ENCODE peak calls at places on chromosomes 13 and 19, in ten cellular contexts. One of them, this sample, is unnamed.

GRCh38 chr19:43743059-43743458 is 11.7 kb downstream of the SMG9 start:
- DNase-seq in IMR-90: peak
- DNase-seq in upper lobe of left lung: no peak
- DNase-seq in stomach: no peak
- DNase-seq in esophagus muscularis mucosa: no peak
- DNase-seq in H54: no peak
- DNase-seq in GM12892: no peak
- DNase-seq in Peyer's patch: no peak
- DNase-seq in right lobe of liver: no peak
- DNase-seq in uterus: no peak
- DNase-seq in this sample: no peak

GRCh38 chr19:30682576-30683536 is 310.7 kb downstream of the ZNF536 start:
- DNase-seq in Peyer's patch: peak
- DNase-seq in esophagus muscularis mucosa: no peak
- DNase-seq in IMR-90: peak
- DNase-seq in GM12892: peak
- DNase-seq in right lobe of liver: peak
- DNase-seq in upper lobe of left lung: peak
- DNase-seq in H54: peak
- DNase-seq in uterus: peak
- DNase-seq in stomach: peak
- DNase-seq in this sample: peak

GRCh38 chr13:68380041-68380973 is 1150.2 kb upstream of the PCDH9 start:
- DNase-seq in GM12892: no peak
- DNase-seq in uterus: no peak
- DNase-seq in Peyer's patch: no peak
- DNase-seq in upper lobe of left lung: no peak
- DNase-seq in right lobe of liver: no peak
- DNase-seq in H54: no peak
- DNase-seq in esophagus muscularis mucosa: no peak
- DNase-seq in stomach: no peak
- DNase-seq in IMR-90: no peak
- DNase-seq in this sample: no peak

GRCh38 chr13:103634066-103634465 is 567.8 kb upstream of the SLC10A2 start:
- DNase-seq in IMR-90: no peak
- DNase-seq in GM12892: no peak
- DNase-seq in stomach: no peak
- DNase-seq in H54: no peak
- DNase-seq in uterus: no peak
- DNase-seq in right lobe of liver: no peak
- DNase-seq in Peyer's patch: no peak
- DNase-seq in upper lobe of left lung: no peak
- DNase-seq in esophagus muscularis mucosa: no peak
- DNase-seq in this sample: no peak

GRCh38 chr19:45766919-45767346 is 2.1 kb downstream of the SIX5 start:
- DNase-seq in upper lobe of left lung: peak
- DNase-seq in uterus: no peak
- DNase-seq in Peyer's patch: no peak
- DNase-seq in IMR-90: peak
- DNase-seq in H54: no peak
- DNase-seq in GM12892: no peak
- DNase-seq in stomach: no peak
- DNase-seq in right lobe of liver: no peak
- DNase-seq in esophagus muscularis mucosa: no peak
- DNase-seq in this sample: no peak

GRCh38 chr19:42252365-42253244 is 2.3 kb downstream of the ERF start:
- DNase-seq in right lobe of liver: peak
- DNase-seq in stomach: no peak
- DNase-seq in esophagus muscularis mucosa: no peak
- DNase-seq in upper lobe of left lung: no peak
- DNase-seq in Peyer's patch: no peak
- DNase-seq in IMR-90: peak
- DNase-seq in GM12892: no peak
- DNase-seq in H54: no peak
- DNase-seq in uterus: peak
- DNase-seq in this sample: no peak

GRCh38 chr19:29928831-29929230 is 13.2 kb upstream of the URI1 start:
- DNase-seq in upper lobe of left lung: no peak
- DNase-seq in H54: no peak
- DNase-seq in IMR-90: no peak
- DNase-seq in right lobe of liver: no peak
- DNase-seq in uterus: no peak
- DNase-seq in GM12892: peak
- DNase-seq in esophagus muscularis mucosa: no peak
- DNase-seq in Peyer's patch: no peak
- DNase-seq in stomach: no peak
- DNase-seq in this sample: no peak

GRCh38 chr19:10289836-10290438 is at the start of gene ICAM5:
- DNase-seq in right lobe of liver: no peak
- DNase-seq in GM12892: no peak
- DNase-seq in H54: peak
- DNase-seq in esophagus muscularis mucosa: no peak
- DNase-seq in stomach: no peak
- DNase-seq in uterus: no peak
- DNase-seq in Peyer's patch: no peak
- DNase-seq in IMR-90: peak
- DNase-seq in upper lobe of left lung: peak
- DNase-seq in this sample: no peak

GRCh38 chr13:23182142-23182541 is 1.4 kb downstream of the SGCG start:
- DNase-seq in IMR-90: no peak
- DNase-seq in Peyer's patch: no peak
- DNase-seq in esophagus muscularis mucosa: no peak
- DNase-seq in upper lobe of left lung: no peak
- DNase-seq in right lobe of liver: no peak
- DNase-seq in uterus: no peak
- DNase-seq in H54: no peak
- DNase-seq in GM12892: no peak
- DNase-seq in stomach: no peak
- DNase-seq in this sample: no peak

GRCh38 chr13:38785490-38785889 is 98.6 kb downstream of the FREM2 start:
- DNase-seq in upper lobe of left lung: no peak
- DNase-seq in GM12892: no peak
- DNase-seq in esophagus muscularis mucosa: no peak
- DNase-seq in stomach: no peak
- DNase-seq in IMR-90: no peak
- DNase-seq in Peyer's patch: no peak
- DNase-seq in right lobe of liver: no peak
- DNase-seq in H54: no peak
- DNase-seq in uterus: no peak
- DNase-seq in this sample: no peak

GRCh38 chr13:49683489-49683888 is 7.8 kb downstream of the EBPL start:
- DNase-seq in Peyer's patch: no peak
- DNase-seq in H54: no peak
- DNase-seq in IMR-90: no peak
- DNase-seq in esophagus muscularis mucosa: no peak
- DNase-seq in uterus: no peak
- DNase-seq in stomach: no peak
- DNase-seq in upper lobe of left lung: no peak
- DNase-seq in GM12892: no peak
- DNase-seq in right lobe of liver: no peak
- DNase-seq in this sample: no peak

GRCh38 chr13:23724196-23724970 is 154.2 kb downstream of the TNFRSF19 start:
- DNase-seq in stomach: no peak
- DNase-seq in GM12892: no peak
- DNase-seq in H54: no peak
- DNase-seq in right lobe of liver: no peak
- DNase-seq in esophagus muscularis mucosa: no peak
- DNase-seq in uterus: no peak
- DNase-seq in upper lobe of left lung: no peak
- DNase-seq in IMR-90: peak
- DNase-seq in Peyer's patch: no peak
- DNase-seq in this sample: no peak

GRCh38 chr19:32336259-32337111 is 8.9 kb upstream of the ZNF507 start:
- DNase-seq in esophagus muscularis mucosa: no peak
- DNase-seq in IMR-90: peak
- DNase-seq in H54: no peak
- DNase-seq in upper lobe of left lung: no peak
- DNase-seq in GM12892: no peak
- DNase-seq in stomach: no peak
- DNase-seq in right lobe of liver: no peak
- DNase-seq in uterus: peak
- DNase-seq in Peyer's patch: no peak
- DNase-seq in this sample: no peak

GRCh38 chr13:113155982-113156655 is 2.3 kb upstream of the PROZ start:
- DNase-seq in Peyer's patch: no peak
- DNase-seq in stomach: no peak
- DNase-seq in right lobe of liver: no peak
- DNase-seq in H54: no peak
- DNase-seq in uterus: no peak
- DNase-seq in GM12892: no peak
- DNase-seq in esophagus muscularis mucosa: no peak
- DNase-seq in IMR-90: no peak
- DNase-seq in upper lobe of left lung: no peak
- DNase-seq in this sample: no peak

GRCh38 chr13:113152894-113153809 is 5.3 kb upstream of the PROZ start:
- DNase-seq in GM12892: no peak
- DNase-seq in uterus: peak
- DNase-seq in esophagus muscularis mucosa: no peak
- DNase-seq in upper lobe of left lung: peak
- DNase-seq in Peyer's patch: peak
- DNase-seq in H54: no peak
- DNase-seq in right lobe of liver: peak
- DNase-seq in stomach: peak
- DNase-seq in IMR-90: no peak
- DNase-seq in this sample: no peak

GRCh38 chr13:113155201-113155600 is 3.2 kb upstream of the PROZ start:
- DNase-seq in GM12892: no peak
- DNase-seq in uterus: no peak
- DNase-seq in IMR-90: no peak
- DNase-seq in H54: no peak
- DNase-seq in esophagus muscularis mucosa: no peak
- DNase-seq in Peyer's patch: no peak
- DNase-seq in stomach: no peak
- DNase-seq in right lobe of liver: no peak
- DNase-seq in upper lobe of left lung: no peak
- DNase-seq in this sample: no peak

GRCh38 chr13:113151745-113152707 is 6.4 kb upstream of the PROZ start:
- DNase-seq in stomach: no peak
- DNase-seq in Peyer's patch: no peak
- DNase-seq in H54: no peak
- DNase-seq in GM12892: no peak
- DNase-seq in right lobe of liver: peak
- DNase-seq in upper lobe of left lung: peak
- DNase-seq in IMR-90: peak
- DNase-seq in esophagus muscularis mucosa: no peak
- DNase-seq in uterus: peak
- DNase-seq in this sample: no peak

GRCh38 chr13:113153810-113154748 is 4.4 kb upstream of the PROZ start:
- DNase-seq in Peyer's patch: peak
- DNase-seq in H54: peak
- DNase-seq in upper lobe of left lung: peak
- DNase-seq in esophagus muscularis mucosa: peak
- DNase-seq in IMR-90: peak
- DNase-seq in uterus: peak
- DNase-seq in right lobe of liver: peak
- DNase-seq in GM12892: peak
- DNase-seq in stomach: peak
- DNase-seq in this sample: peak
- TF ChIP-seq POLR2A in Peyer's patch: no peak
- TF ChIP-seq POLR2A in H54: peak
- TF ChIP-seq POLR2A in upper lobe of left lung: peak
- TF ChIP-seq POLR2A in esophagus muscularis mucosa: no peak
- TF ChIP-seq POLR2A in IMR-90: peak
- TF ChIP-seq POLR2A in uterus: peak
- TF ChIP-seq POLR2A in right lobe of liver: peak
- TF ChIP-seq POLR2A in GM12892: no peak
- TF ChIP-seq POLR2A in stomach: no peak
- TF ChIP-seq POLR2A in this sample: peak

GRCh38 chr19:47755762-47756626 is 10.6 kb downstream of the NOP53 start:
- DNase-seq in esophagus muscularis mucosa: no peak
- DNase-seq in Peyer's patch: no peak
- DNase-seq in upper lobe of left lung: peak
- DNase-seq in right lobe of liver: peak
- DNase-seq in GM12892: no peak
- DNase-seq in stomach: no peak
- DNase-seq in uterus: no peak
- DNase-seq in H54: no peak
- DNase-seq in IMR-90: no peak
- DNase-seq in this sample: no peak
- TF ChIP-seq POLR2A in esophagus muscularis mucosa: no peak
- TF ChIP-seq POLR2A in Peyer's patch: no peak
- TF ChIP-seq POLR2A in upper lobe of left lung: no peak
- TF ChIP-seq POLR2A in right lobe of liver: no peak
- TF ChIP-seq POLR2A in GM12892: no peak
- TF ChIP-seq POLR2A in stomach: no peak
- TF ChIP-seq POLR2A in uterus: no peak
- TF ChIP-seq POLR2A in H54: no peak
- TF ChIP-seq POLR2A in IMR-90: no peak
- TF ChIP-seq POLR2A in this sample: no peak

GRCh38 chr19:38618590-38619360 is at the start of gene EIF3K:
- DNase-seq in IMR-90: peak
- DNase-seq in H54: peak
- DNase-seq in Peyer's patch: peak
- DNase-seq in GM12892: peak
- DNase-seq in uterus: peak
- DNase-seq in right lobe of liver: peak
- DNase-seq in stomach: peak
- DNase-seq in esophagus muscularis mucosa: peak
- DNase-seq in upper lobe of left lung: peak
- DNase-seq in this sample: peak
- TF ChIP-seq POLR2A in IMR-90: peak
- TF ChIP-seq POLR2A in H54: peak
- TF ChIP-seq POLR2A in Peyer's patch: peak
- TF ChIP-seq POLR2A in GM12892: peak
- TF ChIP-seq POLR2A in uterus: peak
- TF ChIP-seq POLR2A in right lobe of liver: peak
- TF ChIP-seq POLR2A in stomach: no peak
- TF ChIP-seq POLR2A in esophagus muscularis mucosa: peak
- TF ChIP-seq POLR2A in upper lobe of left lung: peak
- TF ChIP-seq POLR2A in this sample: peak

GRCh38 chr19:12294308-12295158 is at the start of gene ZNF44:
- DNase-seq in H54: peak
- DNase-seq in right lobe of liver: peak
- DNase-seq in stomach: peak
- DNase-seq in uterus: peak
- DNase-seq in Peyer's patch: peak
- DNase-seq in esophagus muscularis mucosa: peak
- DNase-seq in upper lobe of left lung: peak
- DNase-seq in IMR-90: peak
- DNase-seq in GM12892: peak
- DNase-seq in this sample: peak
- TF ChIP-seq POLR2A in H54: peak
- TF ChIP-seq POLR2A in right lobe of liver: peak
- TF ChIP-seq POLR2A in stomach: no peak
- TF ChIP-seq POLR2A in uterus: peak
- TF ChIP-seq POLR2A in Peyer's patch: peak
- TF ChIP-seq POLR2A in esophagus muscularis mucosa: no peak
- TF ChIP-seq POLR2A in upper lobe of left lung: peak
- TF ChIP-seq POLR2A in IMR-90: no peak
- TF ChIP-seq POLR2A in GM12892: peak
- TF ChIP-seq POLR2A in this sample: peak